ENCODE peak calls at places on chromosomes 5 and 9, in four cellular contexts. One of them, this sample, is unnamed. For H3K4me1, the result is how much of the 10 kb centered on the place peaks cover.

GRCh38 chr9:77865385-77865784 is 166.2 kb downstream of the GNAQ start:
- DNase-seq in DND-41: no peak
- DNase-seq in pancreas: no peak
- DNase-seq in psoas muscle: no peak
- DNase-seq in this sample: peak

GRCh38 chr9:73038613-73039012 is 85.8 kb upstream of the ALDH1A1 start:
- DNase-seq in pancreas: peak
- DNase-seq in psoas muscle: peak
- DNase-seq in DND-41: no peak
- DNase-seq in this sample: peak

GRCh38 chr5:148488757-148489156 is 105.0 kb downstream of the FBXO38 start:
- DNase-seq in psoas muscle: no peak
- DNase-seq in pancreas: no peak
- DNase-seq in DND-41: no peak
- DNase-seq in this sample: no peak

GRCh38 chr9:137960496-137960895 is 82.9 kb downstream of the CACNA1B start:
- DNase-seq in psoas muscle: no peak
- DNase-seq in DND-41: no peak
- DNase-seq in pancreas: no peak
- DNase-seq in this sample: no peak

GRCh38 chr5:111738118-111738517 is 18.9 kb downstream of the NREP start:
- DNase-seq in psoas muscle: no peak
- DNase-seq in pancreas: no peak
- DNase-seq in DND-41: no peak
- DNase-seq in this sample: no peak

GRCh38 chr9:124369236-124369797 is 45.9 kb downstream of the PSMB7 start:
- DNase-seq in psoas muscle: no peak
- DNase-seq in DND-41: no peak
- DNase-seq in pancreas: no peak
- DNase-seq in this sample: no peak

GRCh38 chr9:89448821-89449220 is 49.1 kb downstream of the SEMA4D start:
- DNase-seq in psoas muscle: no peak
- DNase-seq in DND-41: no peak
- DNase-seq in pancreas: no peak
- DNase-seq in this sample: no peak

GRCh38 chr5:7850533-7851239 is at the start of gene CFAP90:
- DNase-seq in DND-41: no peak
- DNase-seq in psoas muscle: peak
- DNase-seq in pancreas: peak
- DNase-seq in this sample: peak

DNA sequence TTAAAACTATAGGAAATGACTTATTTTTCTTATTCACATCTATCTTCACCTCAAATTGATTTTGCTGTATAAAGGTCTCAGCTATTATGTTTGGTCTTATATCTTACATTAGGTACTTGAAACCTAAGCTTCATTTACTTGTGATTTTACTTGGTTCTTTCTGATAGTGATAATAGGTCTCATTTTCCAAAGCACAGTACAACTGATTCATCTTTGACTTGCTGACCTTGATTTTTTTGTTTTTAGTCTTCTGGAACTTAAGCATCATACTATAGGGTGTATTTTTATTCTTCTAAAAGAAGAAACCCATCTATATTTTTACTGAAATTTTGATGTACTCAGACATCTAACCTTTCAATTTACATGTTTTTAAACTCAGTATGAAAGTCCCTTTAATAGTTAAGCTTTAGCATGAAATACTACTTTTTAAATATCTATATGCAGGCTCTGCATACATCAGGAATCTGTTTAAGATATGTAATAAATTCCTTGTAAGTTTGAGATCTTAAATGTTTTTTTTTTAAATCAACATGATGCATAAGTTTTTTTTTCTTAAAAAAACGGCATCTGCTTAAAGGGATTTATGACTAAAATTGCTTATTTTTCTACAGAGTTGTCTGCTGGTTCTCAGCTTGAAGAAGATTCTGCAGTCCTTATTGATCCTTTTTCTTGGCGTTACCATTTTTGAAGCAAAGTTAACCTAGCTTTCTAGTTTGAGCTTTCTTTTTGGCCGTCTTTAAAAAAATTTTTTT is 13.3 kb downstream of the MATR3 start:
- DNase-seq in DND-41: no peak
- DNase-seq in pancreas: no peak
- DNase-seq in psoas muscle: no peak
- DNase-seq in this sample: no peak
- H3K4me1 ChIP-seq in DND-41: under half
- H3K4me1 ChIP-seq in pancreas: half or more
- H3K4me1 ChIP-seq in psoas muscle: half or more
- H3K4me1 ChIP-seq in this sample: under half

GRCh38 chr5:146820987-146821386 is 57.6 kb downstream of the PPP2R2B start:
- DNase-seq in pancreas: no peak
- DNase-seq in DND-41: no peak
- DNase-seq in psoas muscle: no peak
- DNase-seq in this sample: no peak

GRCh38 chr5:146817973-146818372 is 60.6 kb downstream of the PPP2R2B start:
- DNase-seq in psoas muscle: no peak
- DNase-seq in pancreas: no peak
- DNase-seq in DND-41: no peak
- DNase-seq in this sample: no peak

GRCh38 chr5:146815423-146815822 is 63.1 kb downstream of the PPP2R2B start:
- DNase-seq in DND-41: no peak
- DNase-seq in pancreas: no peak
- DNase-seq in psoas muscle: no peak
- DNase-seq in this sample: no peak

GRCh38 chr5:146816775-146817387 is 61.7 kb downstream of the PPP2R2B start:
- DNase-seq in psoas muscle: no peak
- DNase-seq in pancreas: no peak
- DNase-seq in DND-41: no peak
- DNase-seq in this sample: no peak

DNA sequence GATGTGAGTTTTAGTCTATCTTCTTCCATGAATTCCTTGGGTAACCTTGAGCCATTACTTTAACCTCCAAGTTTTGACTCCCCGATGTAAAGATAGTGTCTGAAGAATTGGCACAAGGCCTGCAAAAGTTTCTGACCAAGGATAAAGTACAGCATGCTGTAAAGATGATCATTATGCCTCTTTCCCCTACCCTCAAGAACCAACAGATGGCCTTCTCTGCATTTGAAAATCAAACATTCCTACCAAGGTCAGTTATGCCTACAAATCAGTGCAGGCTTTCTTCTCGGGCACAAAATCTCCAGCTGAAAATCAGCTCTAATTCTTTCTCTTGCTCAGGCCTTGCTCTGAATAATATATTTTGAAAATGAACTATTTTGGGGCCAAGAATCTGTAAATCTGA is 59.8 kb downstream of the PPP2R2B start:
- DNase-seq in psoas muscle: no peak
- DNase-seq in pancreas: no peak
- DNase-seq in DND-41: no peak
- DNase-seq in this sample: no peak
- TF ChIP-seq CTCF in psoas muscle: no peak
- TF ChIP-seq CTCF in pancreas: no peak
- TF ChIP-seq CTCF in DND-41: no peak
- TF ChIP-seq CTCF in this sample: no peak

GRCh38 chr9:129486496-129487306 is 134.2 kb downstream of the C9orf50 start:
- DNase-seq in DND-41: no peak
- DNase-seq in psoas muscle: peak
- DNase-seq in pancreas: peak
- DNase-seq in this sample: no peak

GRCh38 chr9:129482521-129483466 is 138.1 kb downstream of the C9orf50 start:
- DNase-seq in DND-41: no peak
- DNase-seq in pancreas: peak
- DNase-seq in psoas muscle: peak
- DNase-seq in this sample: peak

GRCh38 chr9:129485140-129485758 is 135.7 kb downstream of the C9orf50 start:
- DNase-seq in psoas muscle: no peak
- DNase-seq in pancreas: no peak
- DNase-seq in DND-41: no peak
- DNase-seq in this sample: no peak

GRCh38 chr9:129483467-129484324 is 137.2 kb downstream of the C9orf50 start:
- DNase-seq in DND-41: no peak
- DNase-seq in psoas muscle: peak
- DNase-seq in pancreas: peak
- DNase-seq in this sample: peak

GRCh38 chr9:129484325-129485000 is 136.4 kb downstream of the C9orf50 start:
- DNase-seq in pancreas: no peak
- DNase-seq in psoas muscle: no peak
- DNase-seq in DND-41: no peak
- DNase-seq in this sample: no peak
- H3K4me1 ChIP-seq in pancreas: under half
- H3K4me1 ChIP-seq in psoas muscle: under half
- H3K4me1 ChIP-seq in DND-41: under half
- H3K4me1 ChIP-seq in this sample: under half

GRCh38 chr5:41420509-41421067 is 89.8 kb downstream of the PLCXD3 start:
- DNase-seq in pancreas: no peak
- DNase-seq in psoas muscle: no peak
- DNase-seq in DND-41: no peak
- DNase-seq in this sample: no peak
- TF ChIP-seq CTCF in pancreas: no peak
- TF ChIP-seq CTCF in psoas muscle: no peak
- TF ChIP-seq CTCF in DND-41: no peak
- TF ChIP-seq CTCF in this sample: no peak

This sample was measured in mucosa of descending colon.